ENCODE peak calls at places on chromosomes 13 and 19, in six cellular contexts. One of them, this sample, is unnamed.

GRCh38 chr13:107348471-107348870 is 780.5 kb upstream of the ARGLU1 start:
- DNase-seq in heart right ventricle: no peak
- DNase-seq in heart left ventricle: no peak
- DNase-seq in A673: no peak
- DNase-seq in Peyer's patch: no peak
- DNase-seq in cardiac muscle cell: peak; percentile 56
- DNase-seq in this sample: no peak

GRCh38 chr19:16527971-16528521 is 14.2 kb downstream of the CHERP start:
- DNase-seq in cardiac muscle cell: peak; percentile 13
- DNase-seq in A673: peak; percentile 42
- DNase-seq in heart right ventricle: no peak
- DNase-seq in Peyer's patch: peak; percentile 64
- DNase-seq in heart left ventricle: no peak
- DNase-seq in this sample: peak; percentile 24

GRCh38 chr13:48727252-48728011 is 73.7 kb downstream of the CYSLTR2 start:
- DNase-seq in heart right ventricle: peak; percentile 70
- DNase-seq in A673: peak; percentile 74
- DNase-seq in heart left ventricle: no peak
- DNase-seq in cardiac muscle cell: peak; percentile 69
- DNase-seq in Peyer's patch: no peak
- DNase-seq in this sample: no peak

GRCh38 chr13:92512852-92513251 is 713.8 kb upstream of the GPC6 start:
- DNase-seq in heart left ventricle: no peak
- DNase-seq in Peyer's patch: no peak
- DNase-seq in heart right ventricle: no peak
- DNase-seq in A673: no peak
- DNase-seq in cardiac muscle cell: no peak
- DNase-seq in this sample: no peak

GRCh38 chr13:109704771-109705628 is 81.4 kb downstream of the IRS2 start:
- DNase-seq in cardiac muscle cell: peak; percentile 42
- DNase-seq in heart left ventricle: peak; percentile 65
- DNase-seq in heart right ventricle: peak; percentile 14
- DNase-seq in Peyer's patch: peak; percentile 66
- DNase-seq in A673: no peak
- DNase-seq in this sample: no peak

GRCh38 chr13:59409211-59409610 is 754.5 kb downstream of the DIAPH3 start:
- DNase-seq in cardiac muscle cell: peak; percentile 80
- DNase-seq in heart right ventricle: peak; percentile 75
- DNase-seq in A673: peak; percentile 29
- DNase-seq in Peyer's patch: no peak
- DNase-seq in heart left ventricle: peak; percentile 82
- DNase-seq in this sample: no peak

GRCh38 chr19:21084343-21084742 is 2.3 kb downstream of the ZNF714 start:
- DNase-seq in heart right ventricle: no peak
- DNase-seq in cardiac muscle cell: peak; percentile 35
- DNase-seq in Peyer's patch: no peak
- DNase-seq in heart left ventricle: no peak
- DNase-seq in A673: peak; percentile 46
- DNase-seq in this sample: no peak

GRCh38 chr13:74443623-74444022 is 309.4 kb upstream of the KLF12 start:
- DNase-seq in heart right ventricle: no peak
- DNase-seq in cardiac muscle cell: peak; percentile 85
- DNase-seq in A673: no peak
- DNase-seq in Peyer's patch: no peak
- DNase-seq in heart left ventricle: no peak
- DNase-seq in this sample: no peak

GRCh38 chr13:35714096-35714495 is 237.6 kb upstream of the MAB21L1 start:
- DNase-seq in heart right ventricle: no peak
- DNase-seq in Peyer's patch: no peak
- DNase-seq in cardiac muscle cell: no peak
- DNase-seq in heart left ventricle: no peak
- DNase-seq in A673: no peak
- DNase-seq in this sample: no peak

GRCh38 chr13:114285166-114285808 is 3.9 kb downstream of the UPF3A start:
- DNase-seq in Peyer's patch: no peak
- DNase-seq in A673: no peak
- DNase-seq in heart left ventricle: no peak
- DNase-seq in cardiac muscle cell: no peak
- DNase-seq in heart right ventricle: no peak
- DNase-seq in this sample: no peak

GRCh38 chr13:39370554-39370953 is 232.4 kb downstream of the LHFPL6 start:
- DNase-seq in heart left ventricle: no peak
- DNase-seq in Peyer's patch: no peak
- DNase-seq in heart right ventricle: no peak
- DNase-seq in A673: peak; percentile 91
- DNase-seq in cardiac muscle cell: no peak
- DNase-seq in this sample: no peak

GRCh38 chr19:54430306-54431254 is 15.3 kb downstream of the TTYH1 start:
- DNase-seq in heart right ventricle: peak; percentile 51
- DNase-seq in heart left ventricle: peak; percentile 83
- DNase-seq in A673: peak; percentile 81
- DNase-seq in Peyer's patch: peak; percentile 58
- DNase-seq in cardiac muscle cell: peak; percentile 51
- DNase-seq in this sample: peak; percentile 17

GRCh38 chr13:97266328-97266727 is 44.2 kb downstream of the MBNL2 start:
- DNase-seq in heart left ventricle: no peak
- DNase-seq in Peyer's patch: no peak
- DNase-seq in cardiac muscle cell: no peak
- DNase-seq in heart right ventricle: no peak
- DNase-seq in A673: peak; percentile 56
- DNase-seq in this sample: no peak

GRCh38 chr19:14383898-14384669 is 2.8 kb downstream of the ADGRE5 start:
- DNase-seq in heart left ventricle: no peak
- DNase-seq in heart right ventricle: no peak
- DNase-seq in A673: peak; percentile 66
- DNase-seq in Peyer's patch: peak; percentile 75
- DNase-seq in cardiac muscle cell: peak; percentile 55
- DNase-seq in this sample: peak; percentile 67

GRCh38 chr13:110565296-110565695 is 3.8 kb upstream of the RAB20 start:
- DNase-seq in heart left ventricle: no peak
- DNase-seq in cardiac muscle cell: no peak
- DNase-seq in heart right ventricle: no peak
- DNase-seq in Peyer's patch: no peak
- DNase-seq in A673: no peak
- DNase-seq in this sample: no peak

GRCh38 chr19:17209126-17210036 is 5.8 kb upstream of the USE1 start:
- DNase-seq in Peyer's patch: peak; percentile 77
- DNase-seq in cardiac muscle cell: peak; percentile 34
- DNase-seq in A673: peak; percentile 83
- DNase-seq in heart left ventricle: no peak
- DNase-seq in heart right ventricle: no peak
- DNase-seq in this sample: no peak

GRCh38 chr19:33437351-33438015 is 64.0 kb downstream of the CEBPG start:
- DNase-seq in heart left ventricle: peak; percentile 20
- DNase-seq in cardiac muscle cell: no peak
- DNase-seq in A673: no peak
- DNase-seq in heart right ventricle: no peak
- DNase-seq in Peyer's patch: no peak
- DNase-seq in this sample: no peak

GRCh38 chr19:46133777-46134231 is 9.3 kb upstream of the IGFL3 start:
- DNase-seq in heart right ventricle: no peak
- DNase-seq in heart left ventricle: no peak
- DNase-seq in Peyer's patch: no peak
- DNase-seq in A673: no peak
- DNase-seq in cardiac muscle cell: no peak
- DNase-seq in this sample: no peak

GRCh38 chr19:1232231-1232637 is 5.6 kb downstream of the CBARP start:
- DNase-seq in A673: no peak
- DNase-seq in heart left ventricle: no peak
- DNase-seq in Peyer's patch: no peak
- DNase-seq in cardiac muscle cell: no peak
- DNase-seq in heart right ventricle: no peak
- DNase-seq in this sample: no peak

GRCh38 chr13:35496011-35496410 is 19.5 kb upstream of the MAB21L1 start:
- DNase-seq in A673: no peak
- DNase-seq in heart left ventricle: no peak
- DNase-seq in Peyer's patch: no peak
- DNase-seq in heart right ventricle: no peak
- DNase-seq in cardiac muscle cell: no peak
- DNase-seq in this sample: no peak

GRCh38 chr19:43337737-43338136 is 15.7 kb upstream of the CD177 start:
- DNase-seq in cardiac muscle cell: no peak
- DNase-seq in heart left ventricle: no peak
- DNase-seq in A673: no peak
- DNase-seq in heart right ventricle: no peak
- DNase-seq in Peyer's patch: no peak
- DNase-seq in this sample: no peak

GRCh38 chr13:28574617-28575142 is 79.8 kb upstream of the FLT1 start:
- DNase-seq in heart left ventricle: no peak
- DNase-seq in A673: peak; percentile 62
- DNase-seq in Peyer's patch: peak; percentile 79
- DNase-seq in cardiac muscle cell: peak; percentile 92
- DNase-seq in heart right ventricle: peak; percentile 7
- DNase-seq in this sample: no peak

GRCh38 chr19:44003461-44004134 is 841 bp downstream of the ZNF230 start:
- DNase-seq in A673: no peak
- DNase-seq in Peyer's patch: no peak
- DNase-seq in heart left ventricle: no peak
- DNase-seq in cardiac muscle cell: peak; percentile 19
- DNase-seq in heart right ventricle: peak; percentile 15
- DNase-seq in this sample: no peak

GRCh38 chr19:17370026-17370587 is 7.0 kb downstream of the PLVAP start:
- DNase-seq in Peyer's patch: no peak
- DNase-seq in heart left ventricle: no peak
- DNase-seq in heart right ventricle: no peak
- DNase-seq in cardiac muscle cell: peak; percentile 93
- DNase-seq in A673: no peak
- DNase-seq in this sample: no peak

GRCh38 chr13:29754486-29754806 is 96.0 kb downstream of the UBL3 start:
- DNase-seq in cardiac muscle cell: peak; percentile 26
- DNase-seq in Peyer's patch: no peak
- DNase-seq in heart left ventricle: no peak
- DNase-seq in heart right ventricle: no peak
- DNase-seq in A673: peak; percentile 71
- DNase-seq in this sample: no peak

GRCh38 chr19:6737873-6738725 is 719 bp upstream of the GPR108 start:
- DNase-seq in cardiac muscle cell: peak; percentile 89
- DNase-seq in A673: peak; percentile 97
- DNase-seq in heart left ventricle: peak; percentile 92
- DNase-seq in heart right ventricle: peak; percentile 80
- DNase-seq in Peyer's patch: peak; percentile 98
- DNase-seq in this sample: peak; percentile 74

GRCh38 chr13:75417647-75418046 is 64.3 kb downstream of the TBC1D4 start:
- DNase-seq in Peyer's patch: no peak
- DNase-seq in heart left ventricle: no peak
- DNase-seq in cardiac muscle cell: no peak
- DNase-seq in A673: no peak
- DNase-seq in heart right ventricle: no peak
- DNase-seq in this sample: no peak

GRCh38 chr13:49086711-49087110 is 111.0 kb downstream of the FNDC3A start:
- DNase-seq in cardiac muscle cell: peak; percentile 66
- DNase-seq in A673: peak; percentile 11
- DNase-seq in Peyer's patch: no peak
- DNase-seq in heart left ventricle: no peak
- DNase-seq in heart right ventricle: no peak
- DNase-seq in this sample: no peak

DNA sequence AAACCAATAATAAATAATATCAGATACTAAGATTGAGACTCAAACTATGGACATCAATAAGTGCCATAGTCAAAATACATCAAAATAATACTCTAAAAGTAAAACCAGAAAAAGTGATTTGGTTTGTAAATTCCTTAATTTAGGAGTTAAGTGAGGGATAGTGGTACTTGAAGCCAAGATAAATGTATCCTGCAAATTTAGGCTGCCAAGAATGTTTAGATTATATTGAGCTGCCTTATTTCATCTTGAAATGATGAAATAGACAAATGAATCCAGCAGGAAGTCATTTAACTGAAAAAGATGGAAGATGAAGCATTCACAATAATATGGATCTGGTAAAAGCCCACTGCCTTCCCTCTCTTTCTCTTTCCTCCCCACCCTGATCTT is 112.3 kb downstream of the LRCH1 start:
- DNase-seq in heart left ventricle: no peak
- DNase-seq in A673: no peak
- DNase-seq in cardiac muscle cell: no peak
- DNase-seq in Peyer's patch: no peak
- DNase-seq in heart right ventricle: no peak
- DNase-seq in this sample: no peak
- H3K4me1 ChIP-seq in heart left ventricle: peaks cover 86% of the 10 kb centered on the region
- H3K4me1 ChIP-seq in A673: peaks cover 92% of the 10 kb centered on the region
- H3K4me1 ChIP-seq in cardiac muscle cell: peaks cover 55% of the 10 kb centered on the region
- H3K4me1 ChIP-seq in Peyer's patch: peaks cover 77% of the 10 kb centered on the region
- H3K4me1 ChIP-seq in heart right ventricle: peaks cover 91% of the 10 kb centered on the region
- H3K4me1 ChIP-seq in this sample: peaks cover 25% of the 10 kb centered on the region

GRCh38 chr19:56071151-56071550 is 49.9 kb downstream of the ZNF787 start:
- DNase-seq in heart right ventricle: no peak
- DNase-seq in A673: no peak
- DNase-seq in heart left ventricle: no peak
- DNase-seq in Peyer's patch: no peak
- DNase-seq in cardiac muscle cell: no peak
- DNase-seq in this sample: no peak
- TF ChIP-seq CTCF in heart right ventricle: peak; percentile 25
- TF ChIP-seq CTCF in A673: peak; percentile 32
- TF ChIP-seq CTCF in heart left ventricle: peak; percentile 8
- TF ChIP-seq CTCF in Peyer's patch: no peak
- TF ChIP-seq CTCF in cardiac muscle cell: peak; percentile 20
- TF ChIP-seq CTCF in this sample: no peak

GRCh38 chr19:35347930-35348298 is 212 bp downstream of the FFAR1 start:
- DNase-seq in Peyer's patch: no peak
- DNase-seq in heart left ventricle: peak; percentile 4
- DNase-seq in heart right ventricle: no peak
- DNase-seq in cardiac muscle cell: no peak
- DNase-seq in A673: no peak
- DNase-seq in this sample: no peak
- H3K4me3 ChIP-seq in Peyer's patch: no peak overlapping the region
- H3K4me3 ChIP-seq in heart left ventricle: no peak overlapping the region
- H3K4me3 ChIP-seq in heart right ventricle: no peak overlapping the region
- H3K4me3 ChIP-seq in cardiac muscle cell: no peak overlapping the region
- H3K4me3 ChIP-seq in A673: no peak overlapping the region
- H3K4me3 ChIP-seq in this sample: no peak overlapping the region

DNA sequence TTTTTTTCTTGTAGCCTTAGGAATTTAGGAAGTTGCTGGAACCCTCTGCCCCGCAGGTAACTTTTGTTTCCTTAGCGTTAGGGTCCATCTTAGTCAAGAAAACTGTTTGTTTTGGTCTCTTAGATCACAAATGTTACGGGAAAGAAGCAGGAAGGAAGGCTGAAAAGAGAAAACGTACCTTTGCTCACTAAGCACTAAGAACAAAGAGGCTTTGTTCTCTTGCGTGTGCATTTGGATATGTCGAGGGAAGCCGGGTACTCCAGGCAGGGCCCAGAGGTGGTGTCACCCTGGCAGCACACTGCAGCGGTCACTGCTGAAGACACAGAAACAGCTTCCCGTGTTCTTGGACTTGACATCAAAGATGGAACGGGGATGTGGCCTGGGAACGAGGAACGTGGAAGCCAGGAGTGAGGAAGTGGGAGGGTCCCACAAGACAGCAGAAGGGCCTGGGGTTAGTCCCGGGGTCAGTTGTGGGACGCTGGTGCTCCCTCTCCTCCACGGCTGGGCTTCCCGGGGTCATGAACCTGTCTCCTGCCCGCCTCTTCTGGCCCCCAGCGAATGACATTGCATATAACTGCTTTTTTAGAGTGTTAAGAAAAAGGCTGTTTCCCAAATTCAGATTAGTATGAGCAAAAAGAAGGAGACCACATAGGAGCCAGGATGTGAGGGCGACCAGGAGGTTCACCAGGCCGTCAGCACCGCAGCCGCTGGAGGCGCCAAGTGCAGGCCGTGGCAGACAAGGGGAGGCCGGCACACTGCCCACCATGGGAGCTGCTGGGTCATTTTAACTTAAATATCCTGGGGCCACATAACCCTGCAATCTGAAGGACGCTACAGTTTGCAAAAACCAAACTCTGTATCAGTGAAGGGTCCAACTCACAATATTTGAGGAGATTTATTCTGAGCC is 31.6 kb downstream of the ATP11A start:
- DNase-seq in cardiac muscle cell: no peak
- DNase-seq in heart left ventricle: no peak
- DNase-seq in Peyer's patch: peak; percentile 42
- DNase-seq in A673: no peak
- DNase-seq in heart right ventricle: no peak
- DNase-seq in this sample: no peak
- H3K4me1 ChIP-seq in cardiac muscle cell: peaks cover 46% of the 10 kb centered on the region
- H3K4me1 ChIP-seq in heart left ventricle: peaks cover 55% of the 10 kb centered on the region
- H3K4me1 ChIP-seq in Peyer's patch: peaks cover 22% of the 10 kb centered on the region
- H3K4me1 ChIP-seq in A673: no peaks in the 10 kb centered on the region
- H3K4me1 ChIP-seq in heart right ventricle: peaks cover 59% of the 10 kb centered on the region
- H3K4me1 ChIP-seq in this sample: peaks cover 16% of the 10 kb centered on the region

This sample was measured in CD8-positive, alpha-beta T cell.